ENCODE peak calls at places on chromosome 14, in nine cellular contexts. W is substantia nigra; D is CD4-positive, alpha-beta memory T cell; A is EL; L is cardiac fibroblast; Z is stimulated activated CD4-positive, alpha-beta T cell treated with anti-CD3 and anti-CD28 coated beads, Interleukin-15, amount 100 ng/mL, for 1 hour; T is left ventricle myocardium superior; K is activated CD4-positive, CD25-positive, alpha-beta regulatory T cell; I is lower lobe of right lung. N is an unnamed sample.

GRCh38 chr14:101125719-101126375 is 222.3 kb upstream of the RTL1 start:
- DNase-seq in L (no peak), A (no peak), Z (no peak), K (no peak), I (no peak), D (no peak), T (no peak), W (no peak), N (no peak)

GRCh38 chr14:79661762-79662161 is 549.5 kb downstream of the DIO2 start:
- DNase-seq in Z (no peak), K (no peak), W (no peak), A (peak), L (peak), D (no peak), T (no peak), I (no peak), N (no peak)

GRCh38 chr14:98775892-98776291 is 496.1 kb downstream of the BCL11B start:
- DNase-seq in Z (no peak), T (no peak), K (no peak), I (no peak), A (no peak), L (no peak), D (no peak), W (no peak), N (no peak)

GRCh38 chr14:68884031-68885030 is 91.5 kb upstream of the ZFP36L1 start:
- DNase-seq in T (peak), Z (no peak), D (no peak), K (no peak), A (peak), I (no peak), L (peak), W (no peak), N (no peak)

GRCh38 chr14:52399886-52400599 is 85.9 kb downstream of the PTGER2 start:
- DNase-seq in Z (no peak), I (no peak), K (no peak), D (no peak), W (no peak), T (no peak), A (no peak), L (no peak), N (no peak)

GRCh38 chr14:24335461-24336146 is 733 bp upstream of the ADCY4 start:
- DNase-seq in L (no peak), I (no peak), A (peak), T (no peak), D (no peak), K (no peak), W (no peak), Z (no peak), N (no peak)

GRCh38 chr14:57189070-57189469 is 79.6 kb downstream of the EXOC5 start:
- DNase-seq in I (no peak), Z (no peak), K (no peak), A (no peak), L (peak), W (no peak), T (no peak), D (no peak), N (peak)

GRCh38 chr14:104316121-104316722 is 177.8 kb downstream of the KIF26A start:
- DNase-seq in T (no peak), Z (no peak), K (no peak), L (no peak), A (no peak), W (no peak), I (peak), D (no peak), N (no peak)

GRCh38 chr14:88542857-88543795 is 11.7 kb downstream of the PTPN21 start:
- DNase-seq in K (no peak), D (no peak), L (no peak), T (no peak), A (no peak), Z (no peak), I (no peak), W (no peak), N (no peak)

GRCh38 chr14:97443412-97443811 is 646.2 kb downstream of the VRK1 start:
- DNase-seq in Z (no peak), W (no peak), A (no peak), T (no peak), D (no peak), K (no peak), I (no peak), L (no peak), N (no peak)

GRCh38 chr14:88841741-88842140 is 17.3 kb downstream of the TTC8 start:
- DNase-seq in Z (no peak), W (no peak), A (peak), D (no peak), K (no peak), I (no peak), T (no peak), L (no peak), N (no peak)

GRCh38 chr14:91263329-91263728 is 18.8 kb upstream of the GPR68 start:
- DNase-seq in W (no peak), T (no peak), I (no peak), K (no peak), Z (no peak), A (no peak), L (no peak), D (no peak), N (no peak)

GRCh38 chr14:70168401-70168800 is 20.4 kb downstream of the SLC8A3 start:
- DNase-seq in K (no peak), L (no peak), W (no peak), Z (no peak), D (no peak), I (no peak), T (no peak), A (no peak), N (no peak)

GRCh38 chr14:81314443-81315175 is 85.5 kb downstream of the STON2 start:
- DNase-seq in Z (no peak), T (no peak), L (no peak), I (no peak), K (no peak), A (no peak), D (no peak), W (no peak), N (no peak)

GRCh38 chr14:104328607-104329006 is 190.2 kb downstream of the KIF26A start:
- DNase-seq in T (no peak), K (no peak), I (no peak), A (no peak), L (no peak), W (no peak), D (no peak), Z (no peak), N (no peak)

GRCh38 chr14:65772901-65773574 is 360.5 kb downstream of the FUT8 start:
- DNase-seq in T (no peak), K (no peak), L (no peak), W (no peak), Z (no peak), A (no peak), D (no peak), I (no peak), N (no peak)

GRCh38 chr14:28766505-28767238 is at the start of gene FOXG1:
- DNase-seq in T (no peak), I (peak), K (no peak), W (no peak), Z (no peak), A (no peak), D (no peak), L (no peak), N (no peak)

GRCh38 chr14:31927348-31927826 is 149.7 kb upstream of the ARHGAP5 start:
- DNase-seq in K (no peak), A (peak), I (no peak), L (peak), W (no peak), D (no peak), T (peak), Z (no peak), N (no peak)

GRCh38 chr14:96256420-96256819 is 410 bp downstream of the BDKRB1 start:
- DNase-seq in A (no peak), K (no peak), W (no peak), L (peak), Z (no peak), D (no peak), T (no peak), I (no peak), N (no peak)

GRCh38 chr14:59507063-59507751 is 22.9 kb downstream of the JKAMP start:
- DNase-seq in W (no peak), T (peak), Z (no peak), I (no peak), L (peak), K (no peak), A (peak), D (peak), N (peak)

GRCh38 chr14:93115069-93115919 is 431 bp downstream of the ITPK1 start:
- DNase-seq in D (peak), A (peak), L (peak), Z (peak), W (peak), I (peak), K (peak), T (peak), N (peak)

GRCh38 chr14:104392396-104393198 is 187.0 kb upstream of the C14orf180 start:
- DNase-seq in T (no peak), D (no peak), Z (no peak), A (no peak), W (no peak), I (no peak), L (no peak), K (no peak), N (no peak)

N was measured in Jurkat, Clone E6-1.